ENCODE peak calls at places on chromosomes 4 and X, in five cellular contexts. J, U, K, N and F are unnamed samples.

GRCh38 chrX:71181558-71181909 is 36.9 kb downstream of the NLGN3 start:
- DNase-seq in J (no peak), U (no peak), K (no peak), N (no peak), F (no peak)

GRCh38 chr4:6575503-6576240 is 683 bp downstream of the MAN2B2 start:
- DNase-seq in J (no peak), U (no peak), K (no peak), N (no peak), F (no peak)

GRCh38 chrX:119249836-119250340 is 13.8 kb downstream of the PGRMC1 start:
- DNase-seq in J (no peak), U (no peak), K (no peak), N (no peak), F (no peak)

GRCh38 chrX:9670136-9670905 is 95.3 kb downstream of the GPR143 start:
- DNase-seq in J (no peak), U (no peak), K (no peak), N (no peak), F (no peak)

GRCh38 chrX:7330971-7331746 is 183.2 kb upstream of the PUDP start:
- DNase-seq in J (no peak), U (no peak), K (no peak), N (no peak), F (no peak)

GRCh38 chrX:28787206-28787605 is 200.0 kb downstream of the IL1RAPL1 start:
- DNase-seq in J (no peak), U (no peak), K (peak), N (no peak), F (no peak)

GRCh38 chrX:122552291-122552800 is 631.7 kb upstream of the GRIA3 start:
- DNase-seq in J (no peak), U (no peak), K (no peak), N (no peak), F (no peak)

GRCh38 chrX:150365051-150365952 is 2.2 kb downstream of the MAMLD1 start:
- DNase-seq in J (peak), U (peak), K (peak), N (peak), F (peak)

GRCh38 chr4:37603711-37604110 is 82.5 kb downstream of the RELL1 start:
- DNase-seq in J (no peak), U (no peak), K (no peak), N (no peak), F (no peak)